ENCODE peak calls at places on chromosomes 16 and 17, in six cellular contexts. Z is GM23338, U is PC-3, J is keratinocyte, T is HepG2, O is GM23248. V is an unnamed sample.

GRCh38 chr17:8964801-8965393 is 610 bp downstream of the PIK3R5 start:
- DNase-seq in Z (no peak), U (no peak), J (no peak), T (no peak), O (no peak), V (no peak)

GRCh38 chr16:85688586-85689284 is at the start of gene GINS2:
- DNase-seq in Z (peak; percentile 95), U (peak; percentile 87), J (peak; percentile 25), T (peak; percentile 87), O (peak; percentile 96), V (peak; percentile 86)

GRCh38 chr17:71180801-71181385 is 939.9 kb upstream of the SOX9 start:
- DNase-seq in Z (no peak), U (peak; percentile 62), J (no peak), T (no peak), O (peak; percentile 73), V (peak; percentile 57)

GRCh38 chr17:77279448-77280303 is 138.9 kb downstream of the SEC14L1 start:
- DNase-seq in Z (peak; percentile 55), U (peak; percentile 73), J (no peak), T (peak; percentile 86), O (no peak), V (peak; percentile 86)

GRCh38 chr16:76577003-76577402 is 299.8 kb downstream of the CNTNAP4 start:
- DNase-seq in Z (no peak), U (no peak), J (no peak), T (no peak), O (no peak), V (no peak)

GRCh38 chr17:28746611-28747045 is 2.8 kb downstream of the TRAF4 start:
- DNase-seq in Z (peak; percentile 63), U (peak; percentile 74), J (no peak), T (no peak), O (no peak), V (no peak)

GRCh38 chr16:50310308-50311133 is 44.2 kb downstream of the ADCY7 start:
- DNase-seq in Z (no peak), U (no peak), J (no peak), T (peak; percentile 60), O (no peak), V (no peak)

GRCh38 chr16:2611499-2611862 is 70.8 kb upstream of the KCTD5 start:
- DNase-seq in Z (no peak), U (no peak), J (no peak), T (no peak), O (no peak), V (no peak)

GRCh38 chr16:2039286-2040030 is 8.2 kb downstream of the NTHL1 start:
- DNase-seq in Z (no peak), U (peak; percentile 81), J (no peak), T (peak; percentile 90), O (peak; percentile 84), V (peak; percentile 36)

GRCh38 chr17:72077326-72077960 is 43.4 kb upstream of the SOX9 start:
- DNase-seq in Z (peak; percentile 79), U (peak; percentile 39), J (peak; percentile 40), T (no peak), O (peak; percentile 25), V (no peak)

GRCh38 chr17:1469231-1469852 is 13.3 kb upstream of the CRK start:
- DNase-seq in Z (peak; percentile 72), U (no peak), J (no peak), T (no peak), O (no peak), V (no peak)
- H4K20me1 ChIP-seq in Z (peaks cover 4% of the 10 kb centered on the region), U (no peaks in the 10 kb centered on the region), J (no peaks in the 10 kb centered on the region), T (no peaks in the 10 kb centered on the region), O (no peaks in the 10 kb centered on the region), V (no peaks in the 10 kb centered on the region)

GRCh38 chr17:73091410-73091769 is 1.1 kb downstream of the SLC39A11 start:
- DNase-seq in Z (no peak), U (no peak), J (no peak), T (no peak), O (peak; percentile 32), V (no peak)
- H3K4me3 ChIP-seq in Z (peak overlapping the region; percentile 77), U (peak overlapping the region; percentile 73), J (peak overlapping the region; percentile 81), T (peak overlapping the region; percentile 78), O (peak overlapping the region; percentile 75), V (peak overlapping the region; percentile 69)

GRCh38 chr17:63578027-63578768 is 22.5 kb upstream of the TACO1 start:
- DNase-seq in Z (no peak), U (no peak), J (no peak), T (peak; percentile 99), O (no peak), V (no peak)
- H4K20me1 ChIP-seq in Z (peaks cover 46% of the 10 kb centered on the region), U (peaks cover 20% of the 10 kb centered on the region), J (peaks cover 3% of the 10 kb centered on the region), T (peaks cover 15% of the 10 kb centered on the region), O (peaks cover 9% of the 10 kb centered on the region), V (no peaks in the 10 kb centered on the region)

GRCh38 chr16:68429081-68429740 is 19.1 kb downstream of the SMPD3 start:
- DNase-seq in Z (no peak), U (no peak), J (no peak), T (no peak), O (no peak), V (no peak)

GRCh38 chr16:68426355-68426652 is 22.0 kb downstream of the SMPD3 start:
- DNase-seq in Z (no peak), U (peak; percentile 42), J (no peak), T (no peak), O (peak; percentile 43), V (no peak)

GRCh38 chr16:68423771-68424170 is 24.5 kb downstream of the SMPD3 start:
- DNase-seq in Z (no peak), U (no peak), J (no peak), T (no peak), O (no peak), V (no peak)

GRCh38 chr16:68425498-68426354 is 22.6 kb downstream of the SMPD3 start:
- DNase-seq in Z (no peak), U (no peak), J (no peak), T (no peak), O (no peak), V (no peak)

DNA sequence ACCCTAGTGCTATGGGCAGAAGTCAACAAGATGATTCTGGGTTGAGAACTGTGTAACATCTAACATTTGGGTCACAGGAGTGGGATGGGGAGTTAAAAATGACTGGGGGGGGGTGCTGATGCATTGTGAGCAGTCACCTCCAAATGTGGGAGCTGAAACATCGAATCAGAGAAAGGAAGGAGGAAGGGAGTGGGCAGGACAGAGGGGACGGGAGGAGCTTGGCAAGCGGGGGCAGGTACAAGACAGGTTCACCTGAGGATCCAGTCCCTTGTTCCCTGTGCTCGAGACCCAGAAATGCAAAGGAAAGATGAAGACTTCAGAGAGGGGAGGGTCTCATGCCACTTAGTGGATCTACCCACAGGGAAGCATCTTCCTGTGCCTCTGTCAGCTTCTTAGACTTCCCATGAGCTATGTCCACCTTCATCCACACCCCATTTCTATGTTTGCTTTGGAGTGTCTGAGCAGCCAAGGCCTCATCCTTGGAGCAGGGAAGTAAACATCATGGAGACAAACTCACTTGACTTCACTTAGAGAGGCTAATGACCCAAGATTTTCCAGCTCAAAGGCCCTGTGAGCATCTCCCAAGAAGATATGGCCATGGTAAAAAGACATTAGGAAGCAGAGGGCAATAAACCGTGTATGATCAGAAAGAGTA is 20.5 kb downstream of the SMPD3 start:
- DNase-seq in Z (no peak), U (no peak), J (no peak), T (no peak), O (no peak), V (no peak)
- H3K4me3 ChIP-seq in Z (no peak overlapping the region), U (no peak overlapping the region), J (no peak overlapping the region), T (no peak overlapping the region), O (no peak overlapping the region), V (no peak overlapping the region)

GRCh38 chr17:7574176-7574953 is 5.1 kb upstream of the CD68 start:
- DNase-seq in Z (no peak), U (no peak), J (no peak), T (no peak), O (peak; percentile 54), V (no peak)
- H4K20me1 ChIP-seq in Z (peaks cover 40% of the 10 kb centered on the region), U (peaks cover 51% of the 10 kb centered on the region), J (peaks cover 54% of the 10 kb centered on the region), T (peaks cover 59% of the 10 kb centered on the region), O (peaks cover 33% of the 10 kb centered on the region), V (peaks cover 14% of the 10 kb centered on the region)

GRCh38 chr17:5821057-5821456 is 236.7 kb upstream of the NLRP1 start:
- DNase-seq in Z (no peak), U (peak; percentile 77), J (no peak), T (peak; percentile 26), O (no peak), V (peak; percentile 37)

GRCh38 chr17:5819921-5820685 is 235.8 kb upstream of the NLRP1 start:
- DNase-seq in Z (no peak), U (no peak), J (no peak), T (no peak), O (no peak), V (no peak)

GRCh38 chr17:5817475-5818395 is 233.4 kb upstream of the NLRP1 start:
- DNase-seq in Z (no peak), U (no peak), J (no peak), T (no peak), O (no peak), V (no peak)

GRCh38 chr17:5821813-5822212 is 237.5 kb upstream of the NLRP1 start:
- DNase-seq in Z (no peak), U (no peak), J (no peak), T (no peak), O (no peak), V (no peak)

GRCh38 chr17:5819396-5819795 is 235.1 kb upstream of the NLRP1 start:
- DNase-seq in Z (no peak), U (no peak), J (no peak), T (no peak), O (no peak), V (peak; percentile 20)
- H3K4me3 ChIP-seq in Z (no peak overlapping the region), U (no peak overlapping the region), J (no peak overlapping the region), T (no peak overlapping the region), O (no peak overlapping the region), V (no peak overlapping the region)

DNA sequence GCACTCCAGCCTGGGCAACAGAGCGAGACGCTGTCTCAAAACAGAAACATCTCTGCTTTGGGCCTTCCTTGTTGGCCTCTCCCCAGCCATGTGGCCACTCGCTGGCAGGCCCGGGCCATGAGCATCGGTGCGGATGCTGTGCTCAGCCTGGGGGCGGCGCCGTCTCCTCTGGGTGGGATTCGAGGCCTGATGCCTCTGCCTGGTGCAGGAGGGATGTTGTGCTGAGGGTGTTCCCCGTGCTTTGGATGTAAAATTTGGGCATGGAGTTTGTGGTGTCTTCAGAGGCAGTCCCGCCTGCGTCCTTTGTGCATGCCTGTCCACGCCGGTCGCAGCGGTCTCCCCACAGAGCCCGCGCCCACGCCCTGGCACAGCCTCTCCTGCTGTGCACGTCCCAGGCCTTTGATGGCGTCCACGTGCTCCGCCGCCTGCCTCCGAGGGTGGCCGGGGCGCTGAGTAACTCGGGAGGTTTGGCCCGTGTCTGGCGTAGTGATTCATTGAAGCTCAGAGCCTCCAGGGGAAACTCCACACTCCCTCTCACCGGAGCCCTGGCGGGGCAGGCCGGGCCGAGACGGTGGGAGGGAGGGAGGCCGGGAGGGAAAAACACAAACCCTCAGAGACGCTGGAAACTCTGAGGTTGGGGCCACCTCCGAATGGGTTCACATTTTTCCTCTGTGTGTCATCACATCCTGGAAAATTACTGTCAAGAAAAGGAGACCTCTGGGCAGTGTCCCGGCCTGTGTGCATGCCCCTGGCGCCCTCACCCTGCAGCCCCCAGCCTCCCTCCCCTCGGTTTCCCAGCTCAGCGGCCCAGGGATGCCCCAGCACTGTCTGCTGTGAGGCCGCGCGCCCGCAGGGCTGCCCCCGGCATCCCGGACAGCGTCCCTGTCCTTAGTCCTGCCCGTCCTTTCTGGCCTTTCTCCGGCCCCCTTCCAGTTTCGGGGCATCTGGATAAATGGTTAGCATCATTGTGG is 19.0 kb downstream of the CENPX start:
- DNase-seq in Z (no peak), U (peak; percentile 96), J (peak; percentile 73), T (peak; percentile 92), O (peak; percentile 99), V (peak; percentile 89)
- H4K20me1 ChIP-seq in Z (peaks cover 4% of the 10 kb centered on the region), U (no peaks in the 10 kb centered on the region), J (no peaks in the 10 kb centered on the region), T (no peaks in the 10 kb centered on the region), O (no peaks in the 10 kb centered on the region), V (no peaks in the 10 kb centered on the region)